ENCODE peak calls at places on chromosomes 5 and 9, in six cellular contexts. R, L, T, P, C and G are unnamed samples.

GRCh38 chr9:4489919-4490704 is at the start of gene SLC1A1:
- DNase-seq in L (peak), P (peak), R (peak), T (no peak), C (peak), G (peak)

GRCh38 chr9:107274953-107275422 is 8.1 kb upstream of the RAD23B start:
- DNase-seq in R (no peak), P (peak), C (no peak), T (peak), L (peak), G (peak)

GRCh38 chr9:127133739-127134167 is 11.3 kb upstream of the ANGPTL2 start:
- DNase-seq in P (peak), R (peak), L (no peak), C (no peak), T (no peak), G (peak)

GRCh38 chr5:79821-80220 is 12.1 kb upstream of the PLEKHG4B start:
- DNase-seq in C (no peak), T (no peak), P (no peak), R (peak), L (no peak), G (no peak)

GRCh38 chr9:89842267-89842768 is 237.5 kb downstream of the GADD45G start:
- DNase-seq in L (no peak), T (no peak), C (no peak), R (peak), P (no peak), G (no peak)

GRCh38 chr5:150298701-150299451 is 3.8 kb downstream of the ARSI start:
- DNase-seq in C (no peak), R (no peak), P (peak), T (no peak), L (peak), G (peak)

GRCh38 chr5:88732181-88732633 is 150.8 kb downstream of the MEF2C start:
- DNase-seq in L (no peak), P (no peak), R (peak), C (no peak), T (no peak), G (peak)

GRCh38 chr9:126461608-126462007 is 135.0 kb downstream of the MVB12B start:
- DNase-seq in L (no peak), R (peak), C (no peak), P (no peak), T (no peak), G (no peak)

GRCh38 chr9:97310023-97310422 is 2.6 kb downstream of the CCDC180 start:
- DNase-seq in P (no peak), C (no peak), T (no peak), L (no peak), R (no peak), G (no peak)

GRCh38 chr5:135209495-135209837 is 175.4 kb upstream of the PITX1 start:
- DNase-seq in T (no peak), L (no peak), R (peak), P (no peak), C (no peak), G (no peak)

GRCh38 chr9:95507456-95508241 is 9.1 kb downstream of the PTCH1 start:
- DNase-seq in P (peak), T (peak), R (peak), L (peak), C (peak), G (peak)

GRCh38 chr9:36848946-36849345 is 185.1 kb downstream of the PAX5 start:
- DNase-seq in L (no peak), C (no peak), R (no peak), P (no peak), T (no peak), G (no peak)

GRCh38 chr5:8864053-8864452 is 681.8 kb downstream of the SEMA5A start:
- DNase-seq in R (no peak), L (peak), T (no peak), P (no peak), C (no peak), G (peak)

GRCh38 chr5:52077941-52078825 is 694.9 kb downstream of the ISL1 start:
- DNase-seq in T (no peak), R (no peak), P (no peak), L (peak), C (no peak), G (no peak)

GRCh38 chr5:106680330-106680729 is 990.4 kb downstream of the EFNA5 start:
- DNase-seq in P (peak), L (no peak), T (no peak), C (no peak), R (no peak), G (peak)

GRCh38 chr9:723308-723707 is 118.2 kb upstream of the DMRT1 start:
- DNase-seq in T (no peak), C (no peak), R (no peak), P (no peak), L (no peak), G (no peak)

GRCh38 chr5:132353593-132353992 is 15.9 kb upstream of the SLC22A5 start:
- DNase-seq in C (no peak), R (no peak), P (no peak), T (no peak), L (no peak), G (no peak)

GRCh38 chr5:97840643-97841042 is 657.6 kb upstream of the RIOK2 start:
- DNase-seq in R (no peak), C (no peak), L (no peak), P (no peak), T (no peak), G (peak)

GRCh38 chr5:23071682-23072081 is 218.5 kb upstream of the CDH12 start:
- DNase-seq in P (no peak), C (no peak), R (no peak), L (no peak), T (no peak), G (no peak)

GRCh38 chr5:97224112-97224750 is 41.2 kb upstream of the RIOK2 start:
- DNase-seq in C (no peak), R (no peak), T (no peak), L (no peak), P (peak), G (no peak)

GRCh38 chr5:137834498-137834897 is 33.2 kb upstream of the MYOT start:
- DNase-seq in P (no peak), T (no peak), C (no peak), R (no peak), L (no peak), G (peak)

GRCh38 chr9:70579686-70580085 is 165.2 kb upstream of the KLF9 start:
- DNase-seq in C (no peak), T (no peak), P (no peak), R (no peak), L (no peak), G (no peak)

GRCh38 chr5:56270568-56271392 is 37.6 kb upstream of the ANKRD55 start:
- DNase-seq in T (peak), R (peak), P (peak), C (peak), L (peak), G (peak)

GRCh38 chr5:55146543-55147151 is 13.3 kb upstream of the GPX8 start:
- DNase-seq in P (peak), C (peak), T (peak), L (peak), R (peak), G (peak)

GRCh38 chr5:115855959-115856358 is 14.2 kb downstream of the AP3S1 start:
- DNase-seq in R (no peak), P (peak), C (no peak), T (no peak), L (no peak), G (no peak)

GRCh38 chr5:16805478-16805877 is 130.6 kb downstream of the MYO10 start:
- DNase-seq in L (no peak), C (no peak), P (peak), R (peak), T (no peak), G (no peak)

GRCh38 chr9:111527347-111527746 is 2.4 kb downstream of the ZNF483 start:
- DNase-seq in T (no peak), R (no peak), L (no peak), C (no peak), P (no peak), G (no peak)

GRCh38 chr5:147689436-147689835 is 93.1 kb downstream of the JAKMIP2 start:
- DNase-seq in C (no peak), T (no peak), P (peak), R (no peak), L (no peak), G (no peak)

GRCh38 chr5:55982957-55983381 is 11.8 kb downstream of the IL6ST start:
- DNase-seq in T (peak), L (peak), P (no peak), R (no peak), C (no peak), G (no peak)

GRCh38 chr5:107790671-107791070 is 119.9 kb upstream of the EFNA5 start:
- DNase-seq in T (no peak), C (no peak), P (no peak), R (no peak), L (no peak), G (no peak)

GRCh38 chr9:98657897-98658296 is 50.8 kb downstream of the GABBR2 start:
- DNase-seq in C (no peak), T (no peak), R (no peak), L (no peak), P (peak), G (no peak)

GRCh38 chr5:166088389-166089039 is 2202.9 kb upstream of the WWC1 start:
- DNase-seq in C (no peak), R (no peak), P (no peak), T (no peak), L (no peak), G (no peak)

GRCh38 chr5:90562331-90562730 is 3.7 kb downstream of the ADGRV1 start:
- DNase-seq in L (no peak), C (no peak), P (no peak), R (no peak), T (no peak), G (no peak)